ENCODE peak calls at places on chromosomes 12 and 14, in eight cellular contexts. Y is BJ, Z is fibroblast of the aortic adventitia, H is body of pancreas, O is tibial artery, Q is RWPE1, A is A549, D is nephron progenitor cell. V is an unnamed sample.

GRCh38 chr14:25237845-25238244 is 187.9 kb upstream of the STXBP6 start:
- DNase-seq in Y (no peak), Z (peak; percentile 9), H (peak; percentile 8), O (no peak), Q (no peak), A (peak; percentile 22), D (peak; percentile 37), V (no peak)

GRCh38 chr12:79454338-79454777 is 236.4 kb downstream of the PAWR start:
- DNase-seq in Y (no peak), Z (peak; percentile 44), H (no peak), O (no peak), Q (peak; percentile 20), A (no peak), D (peak; percentile 4), V (no peak)

GRCh38 chr12:29562167-29562776 is 64.8 kb upstream of the OVCH1 start:
- DNase-seq in Y (peak; percentile 90), Z (peak; percentile 94), H (peak; percentile 33), O (peak; percentile 55), Q (no peak), A (no peak), D (no peak), V (no peak)

GRCh38 chr12:57347284-57347683 is 83.6 kb downstream of the R3HDM2 start:
- DNase-seq in Y (no peak), Z (no peak), H (no peak), O (no peak), Q (no peak), A (no peak), D (no peak), V (no peak)

GRCh38 chr12:68912916-68913315 is 20.1 kb downstream of the CPM start:
- DNase-seq in Y (no peak), Z (no peak), H (no peak), O (no peak), Q (no peak), A (peak; percentile 11), D (no peak), V (no peak)

GRCh38 chr12:42421844-42422779 is 96.1 kb downstream of the PPHLN1 start:
- DNase-seq in Y (peak; percentile 8), Z (peak; percentile 85), H (no peak), O (no peak), Q (no peak), A (peak; percentile 11), D (no peak), V (no peak)

GRCh38 chr12:129673807-129674206 is 230.0 kb downstream of the TMEM132D start:
- DNase-seq in Y (no peak), Z (no peak), H (no peak), O (no peak), Q (no peak), A (no peak), D (no peak), V (no peak)

GRCh38 chr12:119807380-119807779 is 69.7 kb downstream of the CIT start:
- DNase-seq in Y (no peak), Z (no peak), H (peak; percentile 10), O (no peak), Q (no peak), A (no peak), D (no peak), V (no peak)

GRCh38 chr12:102021540-102022246 is 40.1 kb downstream of the WASHC3 start:
- DNase-seq in Y (no peak), Z (no peak), H (no peak), O (no peak), Q (no peak), A (no peak), D (no peak), V (no peak)

GRCh38 chr12:63869656-63870055 is 25.2 kb downstream of the SRGAP1 start:
- DNase-seq in Y (no peak), Z (no peak), H (no peak), O (no peak), Q (no peak), A (no peak), D (no peak), V (no peak)

GRCh38 chr12:27164330-27165045 is 79.6 kb upstream of the STK38L start:
- DNase-seq in Y (no peak), Z (no peak), H (no peak), O (no peak), Q (no peak), A (no peak), D (no peak), V (no peak)

GRCh38 chr12:40227447-40227846 is 2.6 kb downstream of the LRRK2 start:
- DNase-seq in Y (no peak), Z (no peak), H (no peak), O (no peak), Q (no peak), A (no peak), D (no peak), V (no peak)

GRCh38 chr12:98955284-98955683 is 310.2 kb downstream of the APAF1 start:
- DNase-seq in Y (no peak), Z (peak; percentile 2), H (peak; percentile 35), O (no peak), Q (peak; percentile 13), A (peak; percentile 52), D (peak; percentile 13), V (no peak)
- TF ChIP-seq CTCF in Y (peak; percentile 11), Z (peak; percentile 37), H (no peak), O (no peak), Q (no peak), A (peak; percentile 30), D (peak; percentile 41), V (peak; percentile 23)

GRCh38 chr14:96055065-96055752 is 16.0 kb downstream of the C14orf132 start:
- DNase-seq in Y (no peak), Z (no peak), H (no peak), O (peak; percentile 5), Q (no peak), A (no peak), D (peak; percentile 10), V (no peak)

GRCh38 chr14:96057738-96058137 is 18.6 kb downstream of the C14orf132 start:
- DNase-seq in Y (no peak), Z (no peak), H (no peak), O (peak; percentile 5), Q (no peak), A (no peak), D (no peak), V (no peak)

GRCh38 chr14:96055753-96056508 is 16.8 kb downstream of the C14orf132 start:
- DNase-seq in Y (no peak), Z (no peak), H (no peak), O (peak; percentile 8), Q (no peak), A (no peak), D (no peak), V (no peak)

GRCh38 chr14:96058606-96059200 is 19.5 kb downstream of the C14orf132 start:
- DNase-seq in Y (no peak), Z (no peak), H (no peak), O (peak; percentile 2), Q (no peak), A (no peak), D (no peak), V (no peak)

DNA sequence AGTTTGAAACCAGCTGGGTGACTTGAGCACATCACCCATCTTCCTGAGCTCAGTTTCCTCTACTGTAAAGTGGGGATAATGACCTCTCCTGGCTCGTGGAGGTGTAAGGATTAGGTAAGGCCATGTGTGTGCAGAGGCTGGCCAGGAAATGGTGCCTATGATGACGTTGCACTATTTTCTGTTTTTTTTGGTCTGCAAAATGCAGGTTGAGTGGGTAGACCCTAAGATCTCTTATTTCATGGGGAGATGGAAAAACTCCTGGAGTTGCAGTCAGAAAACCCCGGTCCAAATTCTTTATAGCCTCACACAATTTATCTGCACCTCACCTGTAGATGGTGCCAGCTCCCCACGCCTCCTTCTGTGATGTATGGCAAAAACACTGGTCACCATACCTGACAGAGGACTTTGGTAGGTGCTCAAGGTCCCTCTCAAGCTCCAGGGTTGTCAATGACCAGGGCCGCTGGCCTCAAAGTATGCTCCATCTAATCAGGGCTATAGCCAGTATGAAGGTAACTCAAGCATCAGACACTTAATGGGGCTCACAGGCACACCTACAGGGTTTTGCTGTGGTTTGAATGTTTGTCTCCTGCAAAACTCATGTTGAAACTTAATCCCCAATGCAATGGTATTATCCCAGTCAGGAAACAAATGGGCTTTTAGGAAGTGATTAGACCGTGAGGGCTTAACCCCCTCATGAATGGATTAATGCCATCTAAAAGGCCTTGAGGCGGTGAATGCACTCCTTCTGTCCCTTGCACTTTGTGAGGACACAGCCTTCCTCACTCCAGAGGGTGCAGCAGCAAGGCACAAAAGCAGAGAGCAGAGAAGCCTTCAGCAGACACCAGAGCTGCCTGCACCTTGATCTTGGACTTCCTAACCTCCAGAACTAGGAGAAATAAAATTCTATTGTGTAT is 17.6 kb downstream of the C14orf132 start:
- DNase-seq in Y (no peak), Z (no peak), H (no peak), O (peak; percentile 15), Q (peak; percentile 46), A (no peak), D (no peak), V (no peak)
- TF ChIP-seq CTCF in Y (no peak), Z (no peak), H (no peak), O (no peak), Q (peak; percentile 9), A (peak; percentile 50), D (no peak), V (no peak)

DNA sequence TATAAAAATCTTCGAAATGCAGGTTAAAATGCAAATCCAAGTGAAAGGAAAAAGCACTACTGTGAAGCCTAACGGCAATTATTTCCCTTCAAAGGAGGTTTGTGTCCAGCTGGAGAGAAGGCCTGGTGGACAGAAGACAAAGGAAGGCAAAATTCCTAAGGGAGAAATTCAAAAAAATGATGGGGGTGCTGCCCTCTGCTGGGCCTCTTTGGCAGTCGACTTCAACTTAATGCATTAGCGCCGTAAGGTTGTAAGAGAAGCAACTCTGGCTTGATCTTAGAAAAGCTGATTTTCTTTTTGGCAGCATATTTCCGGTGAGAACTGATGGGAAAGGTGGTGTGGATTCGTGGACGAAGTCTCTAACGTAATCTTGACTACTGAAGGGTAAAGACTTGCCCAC is 34.3 kb upstream of the CHFR start:
- DNase-seq in Y (no peak), Z (no peak), H (no peak), O (no peak), Q (no peak), A (no peak), D (no peak), V (no peak)
- TF ChIP-seq CTCF in Y (peak; percentile 9), Z (no peak), H (no peak), O (no peak), Q (no peak), A (no peak), D (no peak), V (no peak)

DNA sequence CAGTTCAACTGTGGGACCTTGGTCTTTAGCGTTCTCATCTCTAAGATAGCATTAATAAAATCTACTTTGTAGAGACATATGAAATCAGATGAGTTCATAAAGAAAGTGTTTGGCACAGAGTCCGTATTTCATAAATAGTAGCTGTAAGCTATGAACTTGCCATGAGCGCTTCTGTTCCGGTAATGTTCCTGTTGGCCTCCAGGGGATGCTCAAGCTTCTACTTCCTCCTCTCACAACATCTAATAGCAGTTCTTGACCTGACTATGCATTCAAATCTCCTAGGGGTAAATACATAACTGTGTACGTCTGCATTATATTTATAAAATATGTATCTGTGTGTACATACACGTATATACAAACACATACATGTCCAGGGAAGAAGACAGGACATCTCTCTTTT is 288.2 kb upstream of the TMPO start:
- DNase-seq in Y (no peak), Z (peak; percentile 6), H (no peak), O (no peak), Q (no peak), A (peak; percentile 45), D (no peak), V (no peak)
- TF ChIP-seq CTCF in Y (peak; percentile 48), Z (peak; percentile 40), H (no peak), O (no peak), Q (no peak), A (peak; percentile 13), D (peak; percentile 36), V (peak; percentile 66)

GRCh38 chr12:52561880-52562449 is 9.0 kb upstream of the KRT71 start:
- DNase-seq in Y (no peak), Z (no peak), H (no peak), O (no peak), Q (no peak), A (peak; percentile 41), D (no peak), V (no peak)
- TF ChIP-seq CTCF in Y (peak; percentile 20), Z (peak; percentile 15), H (no peak), O (no peak), Q (no peak), A (peak; percentile 25), D (no peak), V (peak; percentile 41)

V was measured in CD14-positive monocyte.